ENCODE peak calls at places on chromosome 10, in four cellular contexts. D, B, U and C are unnamed samples.

GRCh38 chr10:129477051-129477450 is 10.0 kb downstream of the MGMT start:
- DNase-seq in D (no peak), B (no peak), U (no peak), C (no peak)

GRCh38 chr10:53298443-53298842 is 525.9 kb upstream of the MBL2 start:
- DNase-seq in D (no peak), B (no peak), U (no peak), C (no peak)

GRCh38 chr10:59595584-59595983 is 114.1 kb downstream of the SLC16A9 start:
- DNase-seq in D (no peak), B (no peak), U (no peak), C (no peak)

GRCh38 chr10:103470755-103471653 is 8.0 kb downstream of the CALHM3 start:
- DNase-seq in D (no peak), B (peak), U (no peak), C (no peak)

GRCh38 chr10:59791602-59792001 is 38.3 kb upstream of the MRLN start:
- DNase-seq in D (no peak), B (no peak), U (no peak), C (no peak)

GRCh38 chr10:85490431-85490830 is 876.2 kb downstream of the GRID1 start:
- DNase-seq in D (no peak), B (no peak), U (no peak), C (no peak)

GRCh38 chr10:2760736-2761135 is 306.6 kb upstream of the PFKP start:
- DNase-seq in D (no peak), B (peak), U (no peak), C (no peak)

GRCh38 chr10:27659786-27660185 is 85.8 kb downstream of the MKX start:
- DNase-seq in D (no peak), B (no peak), U (no peak), C (no peak)

GRCh38 chr10:12503311-12503710 is 154.0 kb downstream of the CAMK1D start:
- DNase-seq in D (no peak), B (no peak), U (no peak), C (no peak)

GRCh38 chr10:101611506-101611905 is 23.4 kb downstream of the DPCD start:
- DNase-seq in D (no peak), B (no peak), U (no peak), C (no peak)

GRCh38 chr10:130571674-130572073 is 435.5 kb downstream of the GLRX3 start:
- DNase-seq in D (no peak), B (no peak), U (no peak), C (no peak)

GRCh38 chr10:94429049-94429707 is 26.8 kb downstream of the TBC1D12 start:
- DNase-seq in D (no peak), B (no peak), U (no peak), C (no peak)

GRCh38 chr10:107971973-107972372 is 807.5 kb upstream of the SORCS1 start:
- DNase-seq in D (no peak), B (no peak), U (no peak), C (no peak)

GRCh38 chr10:119652361-119652760 is 1.2 kb downstream of the BAG3 start:
- DNase-seq in D (peak), B (peak), U (peak), C (no peak)

GRCh38 chr10:30645340-30645827 is 15.8 kb upstream of the LYZL2 start:
- DNase-seq in D (peak), B (no peak), U (peak), C (peak)

GRCh38 chr10:113709221-113709838 is 29.6 kb downstream of the CASP7 start:
- DNase-seq in D (peak), B (no peak), U (no peak), C (no peak)

GRCh38 chr10:9823268-9823930 is 1194.3 kb upstream of the CELF2 start:
- DNase-seq in D (no peak), B (no peak), U (no peak), C (no peak)

GRCh38 chr10:122476034-122476695 is 14.8 kb downstream of the HTRA1 start:
- DNase-seq in D (no peak), B (no peak), U (no peak), C (peak)

GRCh38 chr10:8049151-8049873 is 5.2 kb upstream of the GATA3 start:
- DNase-seq in D (no peak), B (no peak), U (no peak), C (peak)

GRCh38 chr10:22851865-22852239 is 76.0 kb upstream of the ARMC3 start:
- DNase-seq in D (no peak), B (no peak), U (peak), C (no peak)

GRCh38 chr10:118983263-118983662 is 46.3 kb upstream of the NANOS1 start:
- DNase-seq in D (no peak), B (no peak), U (peak), C (no peak)

GRCh38 chr10:44395902-44396670 is 11.2 kb upstream of the CXCL12 start:
- DNase-seq in D (no peak), B (no peak), U (no peak), C (no peak)

GRCh38 chr10:130808686-130809085 is 502.8 kb downstream of the TCERG1L start:
- DNase-seq in D (no peak), B (no peak), U (no peak), C (no peak)

GRCh38 chr10:103895458-103896186 is 22.4 kb downstream of the STN1 start:
- DNase-seq in D (no peak), B (no peak), U (no peak), C (no peak)

GRCh38 chr10:15815242-15815885 is 44.9 kb downstream of the MINDY3 start:
- DNase-seq in D (no peak), B (no peak), U (no peak), C (no peak)

GRCh38 chr10:56547163-56547562 is 186.1 kb upstream of the ZWINT start:
- DNase-seq in D (no peak), B (no peak), U (no peak), C (no peak)

GRCh38 chr10:75502838-75503237 is 71.4 kb downstream of the LRMDA start:
- DNase-seq in D (no peak), B (no peak), U (no peak), C (no peak)

GRCh38 chr10:34475222-34475621 is 339.9 kb downstream of the PARD3 start:
- DNase-seq in D (no peak), B (no peak), U (no peak), C (no peak)

GRCh38 chr10:58936364-58936763 is 240.1 kb upstream of the PHYHIPL start:
- DNase-seq in D (no peak), B (no peak), U (no peak), C (no peak)

GRCh38 chr10:19245889-19246841 is 197.6 kb downstream of the MALRD1 start:
- DNase-seq in D (no peak), B (no peak), U (no peak), C (no peak)

GRCh38 chr10:91493313-91493712 is 83.2 kb downstream of the HECTD2 start:
- DNase-seq in D (no peak), B (peak), U (peak), C (no peak)

GRCh38 chr10:70677620-70678249 is 5.4 kb downstream of the ADAMTS14 start:
- DNase-seq in D (no peak), B (no peak), U (no peak), C (no peak)

GRCh38 chr10:63206997-63207952 is 74.1 kb downstream of the NRBF2 start:
- DNase-seq in D (no peak), B (no peak), U (no peak), C (no peak)

GRCh38 chr10:48839809-48840679 is 99.6 kb downstream of the LRRC18 start:
- DNase-seq in D (no peak), B (no peak), U (no peak), C (no peak)

GRCh38 chr10:112775347-112775746 is 174.7 kb upstream of the TCF7L2 start:
- DNase-seq in D (no peak), B (no peak), U (peak), C (no peak)

GRCh38 chr10:114634607-114634974 is 23.5 kb downstream of the ABLIM1 start:
- DNase-seq in D (peak), B (peak), U (peak), C (no peak)

GRCh38 chr10:119384127-119384526 is 158.4 kb downstream of the RGS10 start:
- DNase-seq in D (no peak), B (no peak), U (no peak), C (no peak)

GRCh38 chr10:63718006-63718405 is 196.8 kb downstream of the REEP3 start:
- DNase-seq in D (no peak), B (no peak), U (no peak), C (no peak)

GRCh38 chr10:509361-510102 is 179.9 kb downstream of the DIP2C start:
- DNase-seq in D (no peak), B (no peak), U (no peak), C (no peak)

DNA sequence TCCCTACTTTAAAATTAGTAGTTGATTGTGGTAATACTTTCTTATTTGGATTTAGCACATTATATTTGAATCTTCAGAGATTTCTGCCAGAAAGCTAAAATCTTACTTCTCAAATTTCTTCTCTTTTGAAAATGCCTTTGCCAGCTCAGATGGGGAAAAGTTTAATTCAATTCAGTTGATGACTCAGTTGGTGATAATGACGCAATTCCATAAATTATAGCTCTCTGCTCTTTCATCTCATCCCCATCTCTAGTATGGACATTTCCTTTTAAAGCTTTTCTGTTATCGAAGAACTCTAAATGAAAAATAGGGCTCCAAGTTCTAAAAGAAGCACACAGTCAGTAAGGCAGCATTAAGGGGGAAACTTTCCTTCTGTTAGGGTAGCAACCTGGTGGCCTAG is 25.5 kb downstream of the RNLS start:
- DNase-seq in D (no peak), B (no peak), U (no peak), C (no peak)
- TF ChIP-seq ELF4 in D (no peak), B (no peak), U (no peak), C (no peak)

GRCh38 chr10:62165803-62166202 is 102.8 kb downstream of the RTKN2 start:
- DNase-seq in D (no peak), B (no peak), U (no peak), C (no peak)

GRCh38 chr10:62170738-62171137 is 97.9 kb downstream of the RTKN2 start:
- DNase-seq in D (no peak), B (no peak), U (no peak), C (no peak)

GRCh38 chr10:62163024-62163423 is 105.6 kb downstream of the RTKN2 start:
- DNase-seq in D (no peak), B (no peak), U (no peak), C (no peak)

GRCh38 chr10:62162261-62162660 is 106.4 kb downstream of the RTKN2 start:
- DNase-seq in D (no peak), B (no peak), U (no peak), C (no peak)

GRCh38 chr10:62166331-62167154 is 102.1 kb downstream of the RTKN2 start:
- DNase-seq in D (no peak), B (no peak), U (no peak), C (no peak)
- TF ChIP-seq ELF4 in D (no peak), B (no peak), U (no peak), C (no peak)

DNA sequence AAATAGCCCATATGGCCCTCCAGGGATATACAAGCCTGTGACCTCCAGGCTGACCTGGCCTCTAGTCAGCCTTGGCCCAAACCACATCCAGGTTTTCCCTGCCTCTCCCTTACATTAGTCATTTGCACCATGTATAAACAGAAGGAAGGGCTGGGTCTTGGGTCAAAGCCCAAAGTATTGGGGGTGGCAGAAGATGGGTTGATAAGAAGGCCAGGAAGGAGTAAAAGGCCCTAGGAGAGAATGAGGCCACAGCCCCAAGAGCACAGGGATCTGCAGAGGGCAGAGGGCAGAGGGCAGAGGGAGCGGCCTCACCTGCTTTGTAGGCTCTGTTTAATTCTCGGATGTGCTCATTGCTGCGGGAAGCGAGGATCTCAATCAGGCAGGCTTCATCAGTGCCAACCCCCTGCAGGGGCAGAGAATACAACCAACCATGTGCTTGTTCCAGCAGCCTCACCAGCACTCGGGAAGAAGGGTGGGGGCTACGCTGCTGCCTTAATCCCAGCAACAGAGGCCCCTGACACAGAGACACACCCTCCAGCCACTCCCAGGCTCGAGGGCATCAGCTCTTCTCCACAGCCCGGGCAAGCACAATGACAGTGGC is 31.3 kb downstream of the PLAC9 start:
- DNase-seq in D (no peak), B (no peak), U (no peak), C (no peak)
- TF ChIP-seq ELF4 in D (no peak), B (no peak), U (no peak), C (no peak)

GRCh38 chr10:72740526-72740925 is 48.6 kb downstream of the MCU start:
- DNase-seq in D (peak), B (no peak), U (peak), C (no peak)
- TF ChIP-seq ELF4 in D (no peak), B (no peak), U (no peak), C (no peak)

GRCh38 chr10:20271490-20271889 is 455.3 kb downstream of the PLXDC2 start:
- DNase-seq in D (no peak), B (no peak), U (no peak), C (no peak)
- TF ChIP-seq ELF4 in D (no peak), B (no peak), U (no peak), C (no peak)

DNA sequence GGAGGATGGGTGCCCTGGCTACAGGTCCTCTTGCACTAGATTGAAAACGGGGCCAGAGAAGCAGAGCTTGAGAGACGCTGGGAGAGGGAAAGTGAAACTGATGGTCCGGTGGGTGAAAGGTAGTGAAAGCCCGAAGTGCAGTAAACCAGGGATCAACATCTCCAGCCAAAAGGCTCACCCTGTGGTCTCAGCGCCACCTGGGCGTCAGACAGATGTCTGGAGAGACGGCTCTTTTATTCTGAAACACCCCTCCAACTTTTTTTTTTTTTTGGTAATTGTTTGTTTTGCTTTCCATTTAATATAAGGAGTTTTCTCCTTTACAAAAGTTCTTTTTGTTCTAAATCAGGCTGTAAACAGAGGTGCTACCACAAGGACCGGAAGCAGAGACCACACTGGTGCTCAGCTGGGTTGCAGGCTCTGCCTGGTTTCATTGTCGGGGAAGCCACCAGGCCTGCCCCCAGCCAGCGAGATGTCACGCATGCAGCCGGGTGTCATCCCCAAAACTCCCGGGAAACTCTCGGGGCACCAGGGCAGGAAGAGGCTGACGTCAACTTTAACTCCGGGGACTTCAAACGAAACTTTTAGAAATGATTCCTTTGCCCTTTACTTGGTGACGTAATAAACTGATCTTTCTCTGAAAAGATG is 11.2 kb downstream of the IL2RA start:
- DNase-seq in D (no peak), B (peak), U (peak), C (no peak)
- TF ChIP-seq ELF4 in D (no peak), B (no peak), U (no peak), C (no peak)

GRCh38 chr10:68636335-68636734 is 76.2 kb downstream of the TET1 start:
- DNase-seq in D (no peak), B (no peak), U (no peak), C (no peak)

GRCh38 chr10:68628576-68629127 is 68.5 kb downstream of the TET1 start:
- DNase-seq in D (no peak), B (no peak), U (no peak), C (no peak)

GRCh38 chr10:68633281-68633680 is 73.1 kb downstream of the TET1 start:
- DNase-seq in D (no peak), B (no peak), U (no peak), C (no peak)

DNA sequence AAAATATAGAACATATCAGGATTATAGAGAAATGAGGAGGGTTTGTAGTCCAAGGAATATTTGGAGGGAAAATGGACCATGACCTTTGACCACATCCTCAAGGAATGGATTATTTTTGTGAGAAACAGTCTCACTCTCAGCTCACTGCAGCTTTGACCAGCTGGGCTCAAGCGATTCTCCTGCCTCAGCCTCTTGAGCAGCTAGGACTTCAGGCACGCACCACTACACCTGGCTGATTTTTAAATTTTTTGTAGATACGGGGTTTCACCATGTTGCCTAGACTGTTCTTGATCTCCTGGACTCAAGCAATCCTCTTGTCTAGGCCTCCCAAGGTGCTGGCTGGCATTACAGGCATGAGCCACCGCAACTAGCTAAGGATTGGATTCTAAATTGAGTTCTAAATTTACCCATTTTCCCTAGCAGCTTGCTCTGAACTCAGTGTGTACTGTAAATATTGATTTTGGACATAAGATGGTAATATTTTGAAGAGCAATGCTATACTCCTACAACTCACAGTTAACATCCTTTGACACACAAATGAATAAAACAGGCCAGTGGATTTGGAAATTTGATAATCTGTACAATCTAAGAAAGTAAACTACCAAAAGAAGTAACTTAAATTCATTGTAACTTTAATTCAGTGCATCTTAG is 73.8 kb downstream of the TET1 start:
- DNase-seq in D (no peak), B (no peak), U (no peak), C (no peak)
- TF ChIP-seq ELF4 in D (no peak), B (no peak), U (no peak), C (no peak)

DNA sequence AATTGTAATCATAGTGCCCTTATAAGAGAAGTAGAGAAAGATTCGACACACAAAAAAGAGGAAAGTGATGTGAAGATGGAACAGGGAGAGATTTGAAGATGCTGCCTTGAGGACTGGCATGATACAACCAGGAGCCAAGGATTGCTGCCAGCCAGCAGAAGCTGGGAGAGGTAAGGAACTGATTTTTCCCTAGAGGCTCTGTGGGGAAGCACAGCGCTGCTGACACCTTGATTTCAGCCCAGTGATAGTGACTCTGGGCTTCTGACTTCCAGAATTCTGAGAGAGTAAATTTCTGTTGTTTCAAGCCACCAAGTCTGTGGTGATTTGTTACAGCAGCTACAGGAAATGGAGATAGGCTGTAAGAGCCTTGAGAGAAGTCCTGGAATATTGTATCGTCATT is 98.2 kb downstream of the RAB11FIP2 start:
- DNase-seq in D (peak), B (no peak), U (no peak), C (no peak)
- TF ChIP-seq ELF4 in D (no peak), B (no peak), U (no peak), C (no peak)

GRCh38 chr10:77082601-77083252 is 554.9 kb downstream of the KCNMA1 start:
- DNase-seq in D (no peak), B (no peak), U (no peak), C (peak)
- TF ChIP-seq ELF4 in D (no peak), B (no peak), U (no peak), C (no peak)